ENCODE peak calls at places on chromosome 10, in nine cellular contexts. S is WERI-Rb-1, K is fibroblast of mammary gland, V is NCI-H1694, R is RPMI8226, F is psoas muscle, E is heart left ventricle, H is left ventricle myocardium inferior, D is HFF-Myc. Z is an unnamed sample.

GRCh38 chr10:71266147-71266917 is 52.7 kb upstream of the SLC29A3 start:
- DNase-seq in S (no peak), K (peak; percentile 73), V (peak; percentile 30), R (no peak), F (peak; percentile 74), E (peak; percentile 81), H (peak; percentile 73), D (no peak), Z (no peak)

GRCh38 chr10:87818505-87819273 is 663 bp upstream of the ATAD1 start:
- DNase-seq in S (peak; percentile 48), K (peak; percentile 32), V (no peak), R (peak; percentile 49), F (no peak), E (no peak), H (peak; percentile 19), D (no peak), Z (no peak)

GRCh38 chr10:90964781-90965462 is 44.0 kb upstream of the ANKRD1 start:
- DNase-seq in S (no peak), K (no peak), V (no peak), R (no peak), F (no peak), E (no peak), H (peak; percentile 24), D (no peak), Z (no peak)

GRCh38 chr10:12502526-12503274 is 153.4 kb downstream of the CAMK1D start:
- DNase-seq in S (no peak), K (no peak), V (no peak), R (no peak), F (no peak), E (no peak), H (no peak), D (no peak), Z (no peak)

GRCh38 chr10:88149906-88150305 is 286.5 kb downstream of the PTEN start:
- DNase-seq in S (no peak), K (peak; percentile 39), V (no peak), R (no peak), F (no peak), E (no peak), H (no peak), D (no peak), Z (no peak)

GRCh38 chr10:88066876-88067275 is 203.5 kb downstream of the PTEN start:
- DNase-seq in S (no peak), K (no peak), V (no peak), R (no peak), F (no peak), E (no peak), H (no peak), D (no peak), Z (no peak)

GRCh38 chr10:59675812-59676211 is 33.8 kb downstream of the SLC16A9 start:
- DNase-seq in S (no peak), K (no peak), V (no peak), R (peak; percentile 48), F (no peak), E (no peak), H (no peak), D (no peak), Z (no peak)

GRCh38 chr10:21953585-21954057 is 49.9 kb downstream of the DNAJC1 start:
- DNase-seq in S (no peak), K (peak; percentile 60), V (peak; percentile 30), R (peak; percentile 36), F (no peak), E (no peak), H (no peak), D (no peak), Z (no peak)

GRCh38 chr10:43249151-43249961 is 17.5 kb downstream of the RASGEF1A start:
- DNase-seq in S (no peak), K (no peak), V (no peak), R (no peak), F (no peak), E (peak; percentile 17), H (peak; percentile 14), D (no peak), Z (peak; percentile 1)

GRCh38 chr10:60032723-60033122 is 126.4 kb upstream of the CCDC6 start:
- DNase-seq in S (peak; percentile 53), K (peak; percentile 80), V (peak; percentile 66), R (peak; percentile 50), F (peak; percentile 24), E (no peak), H (no peak), D (peak; percentile 11), Z (no peak)

GRCh38 chr10:97412891-97413304 is 11.8 kb upstream of the RRP12 start:
- DNase-seq in S (no peak), K (no peak), V (no peak), R (no peak), F (no peak), E (no peak), H (no peak), D (no peak), Z (no peak)

GRCh38 chr10:44576715-44577191 is 191.9 kb upstream of the CXCL12 start:
- DNase-seq in S (no peak), K (no peak), V (no peak), R (no peak), F (no peak), E (no peak), H (peak; percentile 46), D (no peak), Z (peak; percentile 47)

GRCh38 chr10:49096890-49097445 is 18.4 kb downstream of the VSTM4 start:
- DNase-seq in S (no peak), K (no peak), V (no peak), R (no peak), F (no peak), E (no peak), H (no peak), D (no peak), Z (no peak)